ENCODE peak calls at places on chromosomes 7 and 10, in ten cellular contexts. B, Z, D, W, L, C, O, I, R and G are unnamed samples.

GRCh38 chr10:36650274-36650673 is 475.1 kb upstream of the ANKRD30A start:
- DNase-seq in B (no peak), Z (no peak), D (no peak), W (no peak), L (no peak), C (no peak), O (no peak), I (no peak), R (no peak), G (no peak)

GRCh38 chr10:79074732-79075131 is 6.0 kb downstream of the ZMIZ1 start:
- DNase-seq in B (no peak), Z (peak), D (no peak), W (no peak), L (no peak), C (peak), O (no peak), I (no peak), R (no peak), G (no peak)

GRCh38 chr7:142568430-142569097 is 180.7 kb upstream of the PRSS1 start:
- DNase-seq in B (no peak), Z (no peak), D (no peak), W (no peak), L (no peak), C (no peak), O (no peak), I (no peak), R (no peak), G (no peak)

GRCh38 chr7:91446819-91447218 is 182.6 kb downstream of the FZD1 start:
- DNase-seq in B (no peak), Z (no peak), D (no peak), W (no peak), L (no peak), C (no peak), O (no peak), I (no peak), R (no peak), G (no peak)

GRCh38 chr7:19026888-19027287 is 90.5 kb downstream of the TWIST1 start:
- DNase-seq in B (no peak), Z (no peak), D (no peak), W (no peak), L (no peak), C (no peak), O (no peak), I (no peak), R (no peak), G (no peak)

GRCh38 chr10:58972576-58973234 is 203.7 kb upstream of the PHYHIPL start:
- DNase-seq in B (no peak), Z (peak), D (no peak), W (no peak), L (no peak), C (no peak), O (no peak), I (no peak), R (no peak), G (no peak)

GRCh38 chr10:129766611-129767550 is 197.2 kb downstream of the EBF3 start:
- DNase-seq in B (no peak), Z (no peak), D (peak), W (no peak), L (no peak), C (no peak), O (no peak), I (no peak), R (no peak), G (peak)

GRCh38 chr7:82430518-82431465 is 12.8 kb downstream of the CACNA2D1 start:
- DNase-seq in B (no peak), Z (no peak), D (no peak), W (no peak), L (no peak), C (no peak), O (no peak), I (no peak), R (no peak), G (no peak)

GRCh38 chr7:128221929-128222403 is 19.1 kb upstream of the LEP start:
- DNase-seq in B (no peak), Z (no peak), D (no peak), W (no peak), L (no peak), C (no peak), O (no peak), I (no peak), R (no peak), G (peak)

GRCh38 chr10:97683556-97684357 is 3.3 kb downstream of the AVPI1 start:
- DNase-seq in B (no peak), Z (no peak), D (no peak), W (no peak), L (no peak), C (no peak), O (no peak), I (no peak), R (no peak), G (peak)

GRCh38 chr7:3427957-3428356 is 126.9 kb downstream of the SDK1 start:
- DNase-seq in B (no peak), Z (no peak), D (no peak), W (no peak), L (no peak), C (no peak), O (no peak), I (peak), R (no peak), G (no peak)

GRCh38 chr10:92327445-92328433 is 36.8 kb downstream of the MARCHF5 start:
- DNase-seq in B (no peak), Z (no peak), D (no peak), W (no peak), L (no peak), C (no peak), O (no peak), I (no peak), R (no peak), G (no peak)

GRCh38 chr7:113794573-113794972 is 124.2 kb downstream of the PPP1R3A start:
- DNase-seq in B (no peak), Z (no peak), D (no peak), W (no peak), L (no peak), C (no peak), O (no peak), I (no peak), R (no peak), G (no peak)

GRCh38 chr7:117004899-117005298 is 51.6 kb downstream of the ST7 start:
- DNase-seq in B (no peak), Z (no peak), D (no peak), W (no peak), L (no peak), C (no peak), O (no peak), I (no peak), R (no peak), G (no peak)

GRCh38 chr10:86651021-86651471 is 3.3 kb upstream of the OPN4 start:
- DNase-seq in B (no peak), Z (no peak), D (no peak), W (no peak), L (no peak), C (no peak), O (no peak), I (peak), R (no peak), G (peak)

GRCh38 chr7:84258628-84259027 is 64.0 kb upstream of the SEMA3A start:
- DNase-seq in B (no peak), Z (no peak), D (no peak), W (no peak), L (no peak), C (no peak), O (no peak), I (no peak), R (no peak), G (no peak)

GRCh38 chr10:33233635-33234034 is 100.8 kb downstream of the NRP1 start:
- DNase-seq in B (no peak), Z (no peak), D (no peak), W (no peak), L (no peak), C (no peak), O (no peak), I (no peak), R (no peak), G (no peak)

GRCh38 chr10:103814104-103814503 is 41.3 kb downstream of the SH3PXD2A start:
- DNase-seq in B (no peak), Z (no peak), D (no peak), W (no peak), L (no peak), C (no peak), O (no peak), I (no peak), R (no peak), G (no peak)

GRCh38 chr10:46223626-46224413 is 63.0 kb upstream of the ANTXRL start:
- DNase-seq in B (no peak), Z (no peak), D (no peak), W (no peak), L (no peak), C (no peak), O (no peak), I (no peak), R (no peak), G (peak)

GRCh38 chr7:131072505-131073091 is 255.1 kb upstream of the MKLN1 start:
- DNase-seq in B (no peak), Z (peak), D (no peak), W (no peak), L (no peak), C (peak), O (peak), I (peak), R (no peak), G (peak)

GRCh38 chr7:24521917-24522583 is 51.2 kb upstream of the PALS2 start:
- DNase-seq in B (no peak), Z (peak), D (no peak), W (no peak), L (no peak), C (no peak), O (no peak), I (no peak), R (no peak), G (no peak)

GRCh38 chr7:1112625-1113547 is 25.0 kb downstream of the GPER1 start:
- DNase-seq in B (no peak), Z (no peak), D (peak), W (no peak), L (no peak), C (no peak), O (no peak), I (no peak), R (no peak), G (no peak)